ENCODE peak calls at places on chromosomes 4 and X, in seven cellular contexts. J is stimulated activated naive CD8-positive, alpha-beta T cell treated with anti-CD3 and anti-CD28 coated beads, Interleukin-15, amount 100 ng/mL, for 72 hours; K is mesenchymal stem cell; E is HT-29; X is activated naive CD4-positive, alpha-beta T cell; N is CD8-positive, alpha-beta memory T cell; G is WTC11. P is an unnamed sample.
A peak's percentile ranks its signal among the peaks of the same experiment; 100 is the strongest.

GRCh38 chrX:130304587-130305368 is 34.9 kb upstream of the SLC25A14 start:
- DNase-seq in J (no peak), E (no peak), X (no peak), N (no peak), G (no peak), K (no peak), P (no peak)

GRCh38 chrX:32642283-32642682 is 569.1 kb downstream of the DMD start:
- DNase-seq in X (no peak), K (no peak), E (no peak), G (no peak), N (no peak), J (no peak), P (no peak)

GRCh38 chr4:1459081-1459480 is 52.8 kb upstream of the NKX1-1 start:
- DNase-seq in G (no peak), E (no peak), N (no peak), K (no peak), J (no peak), X (no peak), P (no peak)

GRCh38 chr4:188707036-188707435 is 567.8 kb downstream of the TRIML1 start:
- DNase-seq in G (no peak), E (no peak), N (no peak), J (no peak), X (no peak), K (no peak), P (no peak)

GRCh38 chrX:150363561-150364346 is 637 bp downstream of the MAMLD1 start:
- DNase-seq in N (no peak), E (no peak), X (no peak), K (peak; percentile 50), G (peak; percentile 23), J (peak; percentile 29), P (peak; percentile 61)

GRCh38 chrX:24005028-24005427 is 22.0 kb downstream of the KLHL15 start:
- DNase-seq in X (no peak), J (no peak), G (no peak), E (no peak), K (no peak), N (no peak), P (no peak)

GRCh38 chr4:124337874-124338273 is 374.7 kb downstream of the ANKRD50 start:
- DNase-seq in E (peak; percentile 20), N (no peak), X (no peak), G (no peak), K (peak; percentile 47), J (no peak), P (no peak)

GRCh38 chr4:3174371-3175338 is 74.3 kb upstream of the MSANTD1 start:
- DNase-seq in J (no peak), K (no peak), N (no peak), X (no peak), E (no peak), G (no peak), P (no peak)

P was measured in Ammon's horn.